ENCODE peak calls at places on chromosomes 11 and 22, in five cellular contexts. P, E, J, G and M are unnamed samples.

GRCh38 chr11:128905345-128906184 is 14.4 kb downstream of the KCNJ5 start:
- DNase-seq in P (peak), E (peak), J (no peak), G (peak), M (peak)

GRCh38 chr11:26936109-26936508 is 57.8 kb upstream of the FIBIN start:
- DNase-seq in P (no peak), E (no peak), J (no peak), G (no peak), M (no peak)

GRCh38 chr11:78920329-78920728 is 345.7 kb upstream of the NARS2 start:
- DNase-seq in P (no peak), E (no peak), J (no peak), G (no peak), M (no peak)

GRCh38 chr22:42353883-42354727 is 78.1 kb downstream of the NFAM1 start:
- DNase-seq in P (no peak), E (no peak), J (no peak), G (peak), M (peak)

GRCh38 chr11:17798253-17798652 is 63.7 kb downstream of the KCNC1 start:
- DNase-seq in P (no peak), E (no peak), J (no peak), G (no peak), M (no peak)

GRCh38 chr22:20237480-20238440 is 30.4 kb downstream of the RTN4R start:
- DNase-seq in P (no peak), E (no peak), J (no peak), G (no peak), M (no peak)

GRCh38 chr11:93741882-93742226 is 382 bp downstream of the C11orf54 start:
- DNase-seq in P (no peak), E (peak), J (no peak), G (peak), M (peak)

GRCh38 chr22:49640366-49641095 is 187.1 kb downstream of the BRD1 start:
- DNase-seq in P (no peak), E (no peak), J (no peak), G (no peak), M (no peak)

GRCh38 chr11:92911478-92911877 is 58.0 kb upstream of the MTNR1B start:
- DNase-seq in P (no peak), E (peak), J (no peak), G (no peak), M (peak)

GRCh38 chr22:29079218-29079901 is 6.5 kb downstream of the KREMEN1 start:
- DNase-seq in P (no peak), E (peak), J (peak), G (no peak), M (peak)

GRCh38 chr22:25054943-25055511 is 102.5 kb downstream of the KIAA1671 start:
- DNase-seq in P (no peak), E (no peak), J (no peak), G (no peak), M (no peak)

GRCh38 chr11:83706581-83706980 is 420.4 kb upstream of the CCDC90B start:
- DNase-seq in P (no peak), E (no peak), J (peak), G (no peak), M (no peak)

GRCh38 chr22:41532908-41533825 is 11.1 kb downstream of the POLR3H start:
- DNase-seq in P (peak), E (no peak), J (no peak), G (peak), M (peak)

GRCh38 chr11:71951741-71952310 is 23.0 kb downstream of the RNF121 start:
- DNase-seq in P (no peak), E (no peak), J (no peak), G (no peak), M (no peak)

GRCh38 chr11:8833568-8834275 is 77.3 kb upstream of the AKIP1 start:
- DNase-seq in P (no peak), E (no peak), J (no peak), G (peak), M (no peak)